ENCODE peak calls at places on chromosomes 4 and X, in six cellular contexts. V is endothelial cell, R is choroid plexus epithelial cell, O is fibroblast of lung, I is MCF 10A, F is AG10803. H is an unnamed sample.

GRCh38 chrX:97897998-97898397 is 1014.3 kb downstream of the RPA4 start:
- DNase-seq in I (no peak), R (no peak), O (no peak), V (no peak), F (no peak), H (no peak)

GRCh38 chr4:2753444-2753843 is 2.7 kb downstream of the TNIP2 start:
- DNase-seq in I (no peak), V (no peak), O (no peak), F (no peak), R (no peak), H (no peak)

GRCh38 chrX:152632445-152633097 is 5.1 kb upstream of the GABRQ start:
- DNase-seq in F (peak; percentile 22), R (peak; percentile 59), V (peak; percentile 65), O (peak; percentile 15), I (peak; percentile 69), H (no peak)

GRCh38 chr4:40480291-40480690 is 145.2 kb downstream of the CHRNA9 start:
- DNase-seq in F (no peak), I (no peak), O (no peak), R (no peak), V (no peak), H (no peak)

GRCh38 chrX:147478899-147479298 is 432.8 kb upstream of the FMR1 start:
- DNase-seq in I (no peak), R (no peak), V (no peak), O (no peak), F (no peak), H (no peak)

GRCh38 chr4:55303818-55304217 is 42.2 kb upstream of the SRD5A3 start:
- DNase-seq in R (peak; percentile 74), F (peak; percentile 8), O (peak; percentile 85), V (no peak), I (peak; percentile 43), H (peak; percentile 36)

GRCh38 chr4:164595751-164596150 is 158.2 kb upstream of the SMIM31 start:
- DNase-seq in V (no peak), R (no peak), F (no peak), I (no peak), O (no peak), H (no peak)

GRCh38 chrX:136754641-136755040 is 26.1 kb downstream of the ARHGEF6 start:
- DNase-seq in I (no peak), R (no peak), F (peak; percentile 80), O (peak; percentile 64), V (no peak), H (peak; percentile 16)

GRCh38 chrX:39985551-39985950 is 112.2 kb downstream of the BCOR start:
- DNase-seq in I (no peak), O (no peak), F (no peak), R (no peak), V (no peak), H (no peak)

GRCh38 chrX:108261541-108262218 is 170.1 kb downstream of the ATG4A start:
- DNase-seq in O (peak; percentile 37), I (peak; percentile 92), R (peak; percentile 80), V (no peak), F (no peak), H (peak; percentile 69)

GRCh38 chr4:150167054-150167453 is 88.8 kb downstream of the DCLK2 start:
- DNase-seq in V (no peak), R (no peak), F (no peak), I (no peak), O (no peak), H (no peak)

GRCh38 chr4:73729534-73730165 is 10.7 kb upstream of the CXCL8 start:
- DNase-seq in O (peak; percentile 69), I (peak; percentile 81), V (peak; percentile 42), F (peak; percentile 93), R (peak; percentile 96), H (peak; percentile 90)

GRCh38 chr4:140367738-140368137 is 5.7 kb upstream of the SCOC start:
- DNase-seq in O (peak; percentile 74), I (peak; percentile 45), V (no peak), R (peak; percentile 36), F (peak; percentile 38), H (peak; percentile 44)

GRCh38 chrX:39361736-39362135 is 560.5 kb downstream of the MID1IP1 start:
- DNase-seq in O (no peak), I (no peak), R (no peak), F (no peak), V (no peak), H (no peak)

GRCh38 chr4:23890369-23891063 is 669 bp upstream of the PPARGC1A start:
- DNase-seq in O (no peak), F (no peak), R (peak; percentile 11), I (peak; percentile 11), V (no peak), H (peak; percentile 47)

GRCh38 chrX:136920001-136920400 is 39.5 kb upstream of the RBMX start:
- DNase-seq in I (no peak), O (no peak), F (no peak), V (no peak), R (peak; percentile 67), H (no peak)

DNA sequence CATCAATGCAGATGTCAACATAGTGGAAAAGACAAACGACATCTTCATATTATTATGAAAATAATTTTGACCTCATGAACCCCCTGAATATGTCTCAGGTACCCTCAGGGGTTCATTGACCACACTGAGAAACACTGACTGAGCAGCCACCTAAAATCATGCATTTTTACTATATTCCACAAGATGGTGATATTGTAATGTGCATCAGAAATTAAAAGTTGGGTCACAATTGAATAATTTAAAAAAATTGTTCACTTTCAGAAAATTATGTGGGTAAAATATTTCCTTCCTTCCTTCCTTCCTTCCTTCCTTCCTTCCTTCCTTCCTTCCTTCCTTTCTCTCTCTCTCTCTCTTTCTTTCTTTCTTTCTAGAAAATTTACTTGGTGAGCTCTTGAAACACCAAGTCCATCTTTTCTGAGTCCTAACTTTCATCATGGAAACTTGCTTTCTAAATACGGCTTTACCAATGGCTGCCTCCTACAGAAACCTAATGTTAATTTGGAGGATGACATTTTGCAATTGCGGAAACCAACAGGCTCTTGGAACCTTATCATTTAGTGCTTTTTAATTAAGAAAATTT is 103.6 kb downstream of the RTL3 start:
- DNase-seq in V (no peak), F (no peak), I (peak; percentile 1), R (peak; percentile 13), O (no peak), H (no peak)
- TF ChIP-seq CTCF in V (no peak), F (peak; percentile 54), I (peak; percentile 44), R (peak; percentile 53), O (peak; percentile 18), H (peak; percentile 25)

DNA sequence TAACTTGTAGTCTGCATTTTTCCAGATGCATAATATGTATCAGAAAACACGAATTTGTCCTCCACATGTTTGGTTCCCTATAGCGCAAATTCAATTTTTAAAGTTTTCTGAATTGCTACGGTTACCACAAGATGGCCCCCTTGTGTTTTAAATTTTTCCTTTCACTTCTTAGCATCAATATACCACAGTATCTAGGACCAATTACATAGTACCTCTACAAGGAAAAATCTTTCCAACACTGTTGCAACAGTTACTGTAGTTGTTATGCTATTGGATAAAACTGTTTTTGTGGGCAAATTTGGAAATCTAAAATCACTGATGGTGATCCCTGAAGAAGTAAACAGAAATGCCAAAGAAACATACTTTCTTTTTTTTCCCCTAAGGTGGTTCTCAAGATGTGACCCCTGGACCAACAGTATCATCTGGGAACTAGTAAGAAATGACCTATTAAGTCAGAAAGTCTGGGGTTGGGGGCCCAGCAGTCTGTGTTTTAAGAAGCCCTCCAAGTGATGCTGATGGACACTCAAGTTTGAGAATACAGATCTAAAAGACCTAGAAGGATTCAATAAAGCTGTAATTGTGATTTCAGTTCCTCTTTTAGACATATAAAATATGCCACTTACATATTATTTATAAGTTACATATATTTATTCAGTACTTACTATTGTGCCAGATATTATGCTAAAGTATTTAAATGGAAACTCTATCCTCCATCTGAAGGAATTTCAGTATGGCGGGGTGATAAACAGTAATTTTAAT is 3.1 kb downstream of the ZGRF1 start:
- DNase-seq in O (peak; percentile 23), F (peak; percentile 55), I (peak; percentile 34), R (peak; percentile 70), V (no peak), H (peak; percentile 19)
- TF ChIP-seq CTCF in O (peak; percentile 28), F (peak; percentile 61), I (peak; percentile 55), R (peak; percentile 50), V (peak; percentile 33), H (peak; percentile 38)

DNA sequence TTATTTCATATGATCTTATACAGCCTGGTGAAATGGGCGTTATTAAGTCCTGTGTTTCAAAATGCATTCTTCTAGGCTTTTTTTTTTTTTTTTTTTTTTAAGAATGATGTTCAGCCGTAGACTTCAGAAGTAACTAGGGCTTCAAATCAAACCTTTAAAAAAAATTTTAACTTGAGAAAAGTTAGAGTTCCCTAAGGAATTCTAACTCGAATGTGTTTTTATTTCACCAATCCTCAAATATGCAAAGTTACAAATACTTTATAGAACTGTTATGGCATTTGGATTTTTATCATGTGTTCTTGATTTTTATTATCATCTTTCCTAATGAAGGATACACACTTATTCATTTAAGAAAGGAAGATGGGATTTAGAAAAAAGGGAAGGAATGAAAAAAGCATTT is 200.5 kb upstream of the LDB2 start:
- DNase-seq in V (no peak), I (no peak), F (peak; percentile 70), R (no peak), O (no peak), H (no peak)
- TF ChIP-seq CTCF in V (no peak), I (no peak), F (no peak), R (no peak), O (no peak), H (no peak)

GRCh38 chrX:134764202-134764785 is 106.0 kb upstream of the PLAC1 start:
- DNase-seq in O (peak; percentile 20), R (peak; percentile 60), I (peak; percentile 65), F (no peak), V (no peak), H (no peak)

GRCh38 chrX:134758652-134759051 is 100.4 kb upstream of the PLAC1 start:
- DNase-seq in R (no peak), I (no peak), V (no peak), O (no peak), F (no peak), H (no peak)

GRCh38 chrX:134760671-134761070 is 102.4 kb upstream of the PLAC1 start:
- DNase-seq in R (no peak), V (no peak), O (no peak), I (no peak), F (no peak), H (no peak)

GRCh38 chrX:134761788-134762187 is 103.5 kb upstream of the PLAC1 start:
- DNase-seq in R (peak; percentile 50), V (no peak), O (no peak), F (no peak), I (peak; percentile 43), H (no peak)
- TF ChIP-seq CTCF in R (peak; percentile 63), V (peak; percentile 14), O (peak; percentile 25), F (peak; percentile 50), I (peak; percentile 37), H (peak; percentile 21)

GRCh38 chrX:155857561-155857960 is 23.6 kb upstream of the VAMP7 start:
- DNase-seq in O (no peak), I (peak; percentile 50), F (no peak), R (peak; percentile 11), V (no peak), H (peak; percentile 8)
- TF ChIP-seq CTCF in O (peak; percentile 11), I (peak; percentile 32), F (no peak), R (peak; percentile 38), V (no peak), H (peak; percentile 26)

GRCh38 chrX:132231587-132231986 is 12.3 kb upstream of the RAP2C start:
- DNase-seq in V (no peak), O (no peak), F (no peak), R (no peak), I (no peak), H (no peak)

GRCh38 chrX:132227383-132228112 is 8.3 kb upstream of the RAP2C start:
- DNase-seq in F (peak; percentile 64), O (no peak), R (peak; percentile 37), I (peak; percentile 56), V (no peak), H (peak; percentile 80)

GRCh38 chrX:132226169-132226568 is 6.9 kb upstream of the RAP2C start:
- DNase-seq in V (no peak), R (peak; percentile 44), F (peak; percentile 13), O (no peak), I (no peak), H (no peak)
- TF ChIP-seq CTCF in V (peak; percentile 59), R (peak; percentile 49), F (peak; percentile 51), O (peak; percentile 40), I (peak; percentile 38), H (no peak)

H was measured in foreskin fibroblast.